ENCODE peak calls at places on chromosomes 12 and 14, in five cellular contexts. B, L, N, U and P are unnamed samples.
A peak's percentile ranks its signal among the peaks of the same experiment; 100 is the strongest.

GRCh38 chr12:111766608-111767361 is at the start of gene ALDH2:
- DNase-seq in U (peak; percentile 72), B (peak; percentile 85), N (peak; percentile 93), L (no peak), P (peak; percentile 96)

GRCh38 chr14:63308723-63309317 is 9.9 kb downstream of the GPHB5 start:
- DNase-seq in L (no peak), U (peak; percentile 40), B (no peak), N (peak; percentile 8), P (peak; percentile 83)

GRCh38 chr12:54429014-54429471 is 10.0 kb upstream of the ITGA5 start:
- DNase-seq in N (peak; percentile 38), L (no peak), B (no peak), U (peak; percentile 5), P (no peak)

GRCh38 chr12:76489737-76490136 is 69.8 kb downstream of the OSBPL8 start:
- DNase-seq in L (no peak), N (no peak), U (no peak), B (no peak), P (no peak)

GRCh38 chr14:77026166-77026929 is 2.2 kb downstream of the IRF2BPL start:
- DNase-seq in B (no peak), N (no peak), L (no peak), U (no peak), P (peak; percentile 56)

GRCh38 chr14:63840981-63841380 is 11.8 kb upstream of the SYNE2 start:
- DNase-seq in U (peak; percentile 44), L (no peak), B (no peak), N (no peak), P (peak; percentile 84)

GRCh38 chr12:127987199-127987901 is 279.6 kb upstream of the TMEM132C start:
- DNase-seq in U (no peak), L (no peak), B (no peak), N (no peak), P (no peak)

GRCh38 chr14:97709552-97709951 is 912.4 kb downstream of the VRK1 start:
- DNase-seq in B (no peak), U (no peak), L (no peak), N (no peak), P (no peak)

GRCh38 chr12:103313894-103314293 is 181.9 kb downstream of the C12orf42 start:
- DNase-seq in B (no peak), N (no peak), U (no peak), L (peak; percentile 26), P (no peak)

GRCh38 chr12:21884942-21885341 is 56.3 kb downstream of the ABCC9 start:
- DNase-seq in N (no peak), L (no peak), B (no peak), U (no peak), P (no peak)

GRCh38 chr12:87793134-87793533 is 236.1 kb downstream of the C12orf50 start:
- DNase-seq in B (no peak), U (no peak), L (no peak), N (no peak), P (no peak)

GRCh38 chr12:71085575-71085974 is 72.2 kb downstream of the TSPAN8 start:
- DNase-seq in B (no peak), L (no peak), N (no peak), U (no peak), P (no peak)

GRCh38 chr14:64026600-64026999 is 173.8 kb downstream of the SYNE2 start:
- DNase-seq in N (no peak), B (no peak), U (no peak), L (no peak), P (no peak)

GRCh38 chr12:104721944-104722343 is 236.1 kb downstream of the SLC41A2 start:
- DNase-seq in N (no peak), B (no peak), U (no peak), L (no peak), P (no peak)

GRCh38 chr14:104096751-104097700 is 11.5 kb downstream of the ASPG start:
- DNase-seq in N (no peak), L (no peak), U (no peak), B (no peak), P (peak; percentile 41)

GRCh38 chr12:45518516-45519235 is 210.8 kb upstream of the ARID2 start:
- DNase-seq in U (no peak), N (no peak), L (no peak), B (no peak), P (no peak)

GRCh38 chr12:29460082-29460481 is 37.4 kb downstream of the OVCH1 start:
- DNase-seq in L (no peak), B (no peak), N (no peak), U (no peak), P (no peak)

GRCh38 chr14:104965561-104966231 is 12.5 kb downstream of the AHNAK2 start:
- DNase-seq in L (no peak), B (no peak), N (no peak), U (no peak), P (no peak)

GRCh38 chr14:102318781-102319276 is 717 bp upstream of the ZNF839 start:
- DNase-seq in B (no peak), U (no peak), N (no peak), L (no peak), P (no peak)

GRCh38 chr12:67705394-67706370 is 57.1 kb downstream of the DYRK2 start:
- DNase-seq in N (no peak), U (no peak), B (no peak), L (no peak), P (no peak)

GRCh38 chr14:99790201-99790977 is 2.8 kb upstream of the EML1 start:
- DNase-seq in N (no peak), L (no peak), B (no peak), U (no peak), P (no peak)
- TF ChIP-seq JUNB in N (no peak), L (no peak), B (no peak), U (no peak), P (no peak)

GRCh38 chr12:88960213-88960878 is 380.1 kb upstream of the KITLG start:
- DNase-seq in B (no peak), U (peak; percentile 59), L (no peak), N (no peak), P (no peak)
- H3K4me3 ChIP-seq in B (no peak overlapping the region), U (no peak overlapping the region), L (no peak overlapping the region), N (no peak overlapping the region), P (no peak overlapping the region)

GRCh38 chr12:72560370-72560769 is 288.2 kb downstream of the TRHDE start:
- DNase-seq in L (no peak), N (no peak), B (no peak), U (no peak), P (peak; percentile 41)

GRCh38 chr12:72564120-72564519 is 291.9 kb downstream of the TRHDE start:
- DNase-seq in U (no peak), L (no peak), B (no peak), N (no peak), P (no peak)
- H3K4me1 ChIP-seq in U (no peaks in the 10 kb centered on the region), L (no peaks in the 10 kb centered on the region), B (no peaks in the 10 kb centered on the region), N (no peaks in the 10 kb centered on the region), P (no peaks in the 10 kb centered on the region)

DNA sequence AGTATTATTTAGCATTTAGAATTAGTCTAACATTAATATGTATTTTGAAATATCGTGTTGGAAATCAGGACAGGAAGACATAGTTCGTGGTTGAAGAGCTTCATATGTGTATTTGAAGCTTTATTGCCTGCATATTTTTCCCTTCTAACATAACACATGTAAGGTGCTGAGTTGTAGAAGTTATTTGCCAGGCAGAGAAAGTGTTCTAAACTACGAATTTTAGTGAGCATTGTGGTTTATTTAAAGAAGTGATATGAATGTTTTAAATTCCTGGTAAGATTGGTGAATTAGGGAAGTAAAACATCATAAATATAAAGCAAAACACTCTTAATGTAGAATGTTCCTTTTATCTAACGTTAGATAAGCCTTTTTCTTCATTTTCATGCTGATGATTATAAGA is 2.5 kb downstream of the RASSF3 start:
- DNase-seq in B (no peak), U (no peak), L (no peak), N (no peak), P (no peak)
- TF ChIP-seq JUNB in B (no peak), U (no peak), L (no peak), N (no peak), P (no peak)

DNA sequence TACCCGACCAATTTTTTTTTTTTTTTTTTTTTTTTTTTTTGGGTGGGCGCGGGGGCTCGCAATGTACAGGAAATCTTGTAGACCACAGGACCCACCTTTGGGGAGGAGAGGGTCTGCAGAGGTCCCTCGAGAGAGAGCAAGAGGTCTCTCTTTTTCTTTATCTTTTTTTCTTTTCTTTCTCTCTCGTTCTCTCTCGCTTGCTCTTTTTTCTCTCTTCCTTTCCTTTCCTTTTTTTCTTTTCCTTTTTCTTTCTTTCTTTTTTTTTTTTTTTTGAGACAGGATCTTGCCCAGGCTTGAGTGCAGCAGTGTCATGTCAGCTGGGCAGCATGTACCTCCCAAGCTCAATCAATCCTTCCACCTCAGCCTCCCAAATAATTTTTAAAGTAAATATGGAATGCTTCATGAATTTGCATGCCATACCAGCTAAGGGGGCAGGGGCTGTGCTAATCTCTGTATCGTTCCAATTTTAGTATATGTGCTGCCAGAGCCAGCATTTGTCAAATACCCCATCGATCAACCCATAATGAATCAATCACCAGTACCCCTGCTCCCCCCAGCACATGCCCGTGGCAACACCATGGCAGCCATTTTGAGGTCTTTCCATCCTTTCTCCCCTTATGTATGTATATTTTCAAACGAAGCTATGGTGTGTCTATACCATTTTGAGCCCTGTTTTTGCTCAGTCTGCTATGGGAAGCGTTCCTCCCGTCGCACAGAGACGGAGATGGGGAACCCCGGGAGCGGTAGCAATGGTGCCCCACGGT is 9.3 kb downstream of the PAPLN start:
- DNase-seq in B (no peak), U (no peak), N (peak; percentile 20), L (no peak), P (no peak)
- H3K4me3 ChIP-seq in B (no peak overlapping the region), U (no peak overlapping the region), N (peak overlapping the region; percentile 58), L (peak overlapping the region; percentile 66), P (peak overlapping the region; percentile 90)

DNA sequence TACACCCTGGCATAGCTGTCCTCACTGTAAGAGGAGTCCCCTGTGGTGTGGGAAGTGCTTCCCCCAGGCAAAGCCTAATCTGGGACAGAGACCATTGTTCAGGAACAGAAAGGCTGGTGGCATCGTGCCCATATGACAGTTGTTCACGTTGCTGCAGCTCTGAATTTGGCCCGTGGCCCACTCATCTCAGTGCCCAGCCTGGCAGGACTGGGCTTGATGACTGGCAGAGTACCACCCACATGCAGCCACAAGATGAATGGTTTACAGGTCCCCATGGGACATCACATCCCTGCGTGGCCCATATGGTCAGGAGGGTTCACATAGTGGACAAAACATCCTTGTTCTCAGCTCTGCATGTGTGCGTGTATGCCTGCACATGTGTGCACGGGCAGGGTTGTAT is 17.5 kb downstream of the IQSEC3 start:
- DNase-seq in L (no peak), U (no peak), B (no peak), N (no peak), P (no peak)
- H3K4me1 ChIP-seq in L (no peaks in the 10 kb centered on the region), U (peaks cover 9% of the 10 kb centered on the region), B (no peaks in the 10 kb centered on the region), N (peaks cover 14% of the 10 kb centered on the region), P (no peaks in the 10 kb centered on the region)